ENCODE peak calls at places on chromosomes 6 and 20, in four cellular contexts. W, R, Z and P are unnamed samples. For H3K27me3 and H3K36me3, the result is how much of the 10 kb centered on the place peaks cover.

GRCh38 chr6:143514996-143515760 is 3.7 kb upstream of the FUCA2 start:
- DNase-seq in R (peak), Z (peak), W (no peak), P (peak)

GRCh38 chr20:46739441-46740213 is 30.2 kb downstream of the SLC2A10 start:
- DNase-seq in Z (no peak), W (no peak), R (no peak), P (no peak)

GRCh38 chr6:51450958-51451357 is 632.3 kb downstream of the TFAP2B start:
- DNase-seq in R (no peak), Z (no peak), W (no peak), P (no peak)

GRCh38 chr20:14284443-14284842 is 53.0 kb downstream of the FLRT3 start:
- DNase-seq in R (no peak), W (no peak), Z (no peak), P (no peak)

GRCh38 chr6:85678000-85678601 is 35.4 kb upstream of the SYNCRIP start:
- DNase-seq in Z (no peak), W (no peak), R (no peak), P (no peak)

GRCh38 chr6:118812972-118813371 is 81.0 kb upstream of the ASF1A start:
- DNase-seq in R (no peak), W (no peak), Z (no peak), P (no peak)

GRCh38 chr20:24752612-24753011 is 196.5 kb upstream of the CST7 start:
- DNase-seq in Z (no peak), R (no peak), W (no peak), P (no peak)

GRCh38 chr6:27297857-27298730 is 14.0 kb downstream of the POM121L2 start:
- DNase-seq in W (no peak), R (no peak), Z (no peak), P (peak)

GRCh38 chr6:138129190-138129589 is 22.0 kb upstream of the PERP start:
- DNase-seq in R (no peak), W (no peak), Z (no peak), P (peak)

GRCh38 chr20:53599378-53599777 is 5.7 kb upstream of the ZNF217 start:
- DNase-seq in W (no peak), Z (peak), R (no peak), P (no peak)

GRCh38 chr6:42777126-42777822 is 4.6 kb upstream of the BICRAL start:
- DNase-seq in R (no peak), Z (no peak), W (no peak), P (no peak)

GRCh38 chr6:148462203-148462602 is 119.6 kb downstream of the SASH1 start:
- DNase-seq in Z (no peak), W (no peak), R (no peak), P (no peak)

GRCh38 chr6:1626481-1626880 is 16.8 kb downstream of the FOXC1 start:
- DNase-seq in Z (no peak), W (no peak), R (no peak), P (no peak)

GRCh38 chr6:121857551-121857950 is 422.1 kb downstream of the GJA1 start:
- DNase-seq in Z (no peak), W (no peak), R (no peak), P (no peak)

GRCh38 chr6:149190228-149190831 is 127.2 kb upstream of the TAB2 start:
- DNase-seq in Z (no peak), W (no peak), R (peak), P (no peak)

GRCh38 chr20:58475466-58475865 is 39.7 kb downstream of the APCDD1L start:
- DNase-seq in W (peak), Z (no peak), R (no peak), P (no peak)

GRCh38 chr20:47665221-47665991 is 119.9 kb downstream of the SULF2 start:
- DNase-seq in R (no peak), W (no peak), Z (no peak), P (no peak)

GRCh38 chr6:51398064-51398740 is 579.5 kb downstream of the TFAP2B start:
- DNase-seq in W (no peak), Z (no peak), R (no peak), P (no peak)

GRCh38 chr20:25251019-25251418 is 3.1 kb downstream of the PYGB start:
- DNase-seq in W (peak), Z (no peak), R (no peak), P (no peak)

GRCh38 chr6:99458319-99458718 is 33.2 kb upstream of the PNISR start:
- DNase-seq in Z (no peak), W (no peak), R (no peak), P (no peak)

GRCh38 chr6:14068133-14068532 is 49.4 kb upstream of the CD83 start:
- DNase-seq in R (no peak), W (no peak), Z (no peak), P (peak)

GRCh38 chr6:75183099-75183541 is 22.7 kb downstream of the COL12A1 start:
- DNase-seq in Z (no peak), W (no peak), R (no peak), P (no peak)

GRCh38 chr6:116218172-116218633 is 35.7 kb downstream of the TSPYL4 start:
- DNase-seq in Z (no peak), W (no peak), R (no peak), P (no peak)

GRCh38 chr6:5126214-5126613 is 41.1 kb downstream of the PPP1R3G start:
- DNase-seq in R (no peak), W (no peak), Z (no peak), P (no peak)

GRCh38 chr20:59999502-59999901 is 41.3 kb downstream of the CDH26 start:
- DNase-seq in R (no peak), Z (no peak), W (no peak), P (no peak)

GRCh38 chr20:47925603-47926002 is 140.3 kb upstream of the SULF2 start:
- DNase-seq in Z (no peak), W (no peak), R (no peak), P (no peak)

GRCh38 chr6:146543211-146543939 is at the start of gene RAB32:
- DNase-seq in W (peak), Z (peak), R (peak), P (peak)

GRCh38 chr20:36153754-36154695 is 515 bp upstream of the EPB41L1 start:
- DNase-seq in R (peak), Z (peak), W (peak), P (peak)

GRCh38 chr6:25331085-25331685 is 52.0 kb downstream of the CARMIL1 start:
- DNase-seq in W (no peak), R (peak), Z (no peak), P (peak)

GRCh38 chr20:56926501-56926900 is 297.4 kb downstream of the TFAP2C start:
- DNase-seq in Z (no peak), R (no peak), W (no peak), P (no peak)
- H3K27me3 ChIP-seq in Z (under half), R (half or more), W (half or more), P (under half)

DNA sequence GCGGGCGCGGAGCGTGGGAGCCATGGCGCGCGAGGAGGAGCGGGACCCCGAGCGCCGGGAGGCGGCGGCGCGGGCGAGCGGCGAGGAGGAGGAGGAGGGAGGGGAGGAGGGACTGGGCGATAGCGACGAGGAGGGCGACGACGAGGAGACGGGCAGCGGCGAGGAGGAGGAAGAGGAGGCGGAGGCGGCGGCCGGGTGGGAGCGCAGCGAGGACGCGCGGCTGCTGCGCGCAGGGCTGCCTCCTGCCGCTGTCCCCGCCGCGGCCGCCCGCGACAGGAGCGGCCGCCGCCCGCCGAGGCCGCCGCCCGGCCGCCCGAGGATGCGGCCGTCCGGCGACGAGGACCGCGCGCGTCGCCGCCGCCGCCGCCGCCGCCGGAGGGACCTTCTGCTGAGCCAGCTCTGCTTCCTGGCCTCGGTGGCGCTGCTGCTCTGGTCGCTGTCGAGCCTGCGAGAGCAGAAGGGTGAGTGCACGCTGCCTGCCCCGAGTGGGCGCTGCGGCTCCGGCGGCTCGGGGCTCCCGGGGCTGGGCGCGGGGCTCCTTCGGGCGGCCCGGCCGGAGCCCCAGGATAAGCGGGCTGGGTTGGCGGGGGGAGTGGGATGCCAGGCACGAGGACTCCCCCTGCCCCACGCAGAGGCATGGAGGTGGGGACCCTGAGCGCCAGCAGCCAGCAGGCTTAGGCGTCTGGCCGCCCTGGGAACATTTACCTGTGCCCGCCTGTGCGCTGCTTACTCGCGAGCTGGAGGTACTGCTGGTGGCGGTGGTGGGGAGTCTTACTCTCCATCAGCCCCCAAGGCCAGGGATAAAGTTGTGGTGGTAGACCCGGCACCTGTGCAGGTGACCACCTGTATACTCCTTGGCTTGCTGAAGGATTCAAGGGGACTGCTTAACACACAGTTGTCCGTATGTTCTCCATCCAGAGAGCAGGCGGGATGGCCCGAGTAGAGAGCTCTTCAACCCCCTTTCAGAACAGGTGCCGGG is at the start of gene SLC24A3:
- DNase-seq in W (peak), R (peak), Z (peak), P (no peak)
- H3K4me3 ChIP-seq in W (peak), R (no peak), Z (peak), P (no peak)

GRCh38 chr6:112224088-112224487 is 30.3 kb downstream of the LAMA4 start:
- DNase-seq in R (no peak), W (no peak), Z (no peak), P (no peak)

GRCh38 chr6:112223070-112223861 is 31.1 kb downstream of the LAMA4 start:
- DNase-seq in R (no peak), Z (no peak), W (no peak), P (peak)

GRCh38 chr6:112227992-112228391 is 26.4 kb downstream of the LAMA4 start:
- DNase-seq in W (no peak), Z (no peak), R (no peak), P (no peak)

GRCh38 chr6:112227411-112227810 is 27.0 kb downstream of the LAMA4 start:
- DNase-seq in Z (no peak), W (no peak), R (no peak), P (no peak)

GRCh38 chr6:112225691-112226090 is 28.7 kb downstream of the LAMA4 start:
- DNase-seq in Z (no peak), W (no peak), R (no peak), P (no peak)
- H3K36me3 ChIP-seq in Z (under half), W (under half), R (under half), P (under half)

DNA sequence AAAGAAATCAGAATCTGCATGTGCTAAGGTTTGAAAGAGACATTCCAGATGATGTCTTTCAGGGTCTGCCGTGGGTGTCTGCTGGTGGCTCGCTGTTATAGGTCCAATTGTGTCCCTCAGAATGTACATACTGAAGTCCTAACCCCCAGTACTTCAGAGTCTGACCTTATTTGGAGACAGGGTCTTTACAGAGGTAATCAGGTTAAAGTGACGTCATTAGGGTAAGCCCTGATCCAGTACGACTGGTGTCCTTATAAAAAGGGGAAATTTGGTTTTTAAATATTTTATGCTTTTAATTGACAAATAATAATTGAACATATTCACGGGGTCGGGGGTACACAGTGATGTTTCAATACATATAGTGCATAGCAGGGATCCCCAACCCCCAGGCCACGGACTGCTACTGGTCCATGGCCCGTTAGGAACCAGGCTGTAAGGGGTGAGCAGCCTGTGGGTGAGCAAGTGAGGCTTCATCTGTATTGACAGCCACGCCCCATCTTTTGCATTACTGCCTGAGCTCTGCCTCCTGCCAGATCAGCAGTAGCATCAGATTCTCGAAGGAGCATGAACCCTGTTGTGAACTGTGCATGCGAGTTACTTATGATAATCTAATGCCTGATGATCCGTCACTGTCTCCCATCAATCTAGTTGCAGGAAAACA is 33.2 kb upstream of the SLC22A23 start:
- DNase-seq in R (no peak), W (no peak), Z (no peak), P (no peak)
- H3K27me3 ChIP-seq in R (under half), W (under half), Z (under half), P (under half)

DNA sequence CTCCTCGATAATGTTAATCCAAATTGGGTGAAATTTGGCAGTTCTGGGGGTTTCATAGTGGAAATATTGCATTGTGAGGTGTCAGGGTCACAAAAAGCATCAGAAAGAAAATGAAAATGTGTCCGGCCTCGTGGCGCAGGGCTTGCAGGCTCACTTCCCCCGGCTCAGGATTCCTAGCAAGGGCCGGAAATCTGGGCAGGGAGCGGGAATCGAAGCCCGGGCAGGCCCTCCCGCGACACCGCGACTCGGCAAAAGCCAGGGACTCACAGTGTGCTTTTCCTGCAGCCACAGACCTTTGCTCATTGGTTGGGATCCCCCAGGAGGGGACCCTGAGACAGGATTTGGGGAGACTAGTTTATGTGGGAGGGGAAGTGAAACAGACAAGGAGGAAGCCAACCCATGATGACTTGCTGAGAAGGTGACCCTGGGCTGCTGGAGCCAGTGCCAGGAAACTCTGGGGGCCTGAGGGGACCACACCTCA is 847 bp upstream of the CD93 start:
- DNase-seq in W (no peak), Z (no peak), R (peak), P (no peak)
- H3K4me3 ChIP-seq in W (no peak), Z (no peak), R (no peak), P (no peak)

DNA sequence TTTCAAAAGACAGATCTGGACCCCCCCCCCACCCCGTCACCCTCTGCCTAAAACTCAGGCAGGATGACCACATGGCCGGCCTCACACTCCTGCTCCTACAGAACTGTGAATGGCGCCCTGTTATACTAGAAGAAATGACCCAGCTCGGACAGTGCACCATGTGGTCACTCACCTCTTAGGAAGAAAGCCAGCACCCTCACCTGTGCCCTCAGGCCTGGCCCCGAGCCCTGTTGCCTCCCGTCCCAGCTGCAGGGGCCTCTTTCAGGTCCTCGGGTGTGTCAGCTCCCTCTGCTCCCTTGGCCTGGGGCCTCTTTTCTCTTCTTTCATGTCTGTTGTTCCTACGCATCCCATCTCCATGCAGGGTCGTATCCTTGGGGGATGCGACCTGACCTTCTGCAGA is 23.7 kb downstream of the OSBPL2 start:
- DNase-seq in Z (no peak), W (no peak), R (no peak), P (no peak)
- H3K36me3 ChIP-seq in Z (under half), W (half or more), R (under half), P (half or more)

GRCh38 chr20:50146732-50147662 is 6.5 kb downstream of the PEDS1 start:
- DNase-seq in R (no peak), W (peak), Z (no peak), P (no peak)
- H3K27me3 ChIP-seq in R (under half), W (under half), Z (under half), P (under half)

DNA sequence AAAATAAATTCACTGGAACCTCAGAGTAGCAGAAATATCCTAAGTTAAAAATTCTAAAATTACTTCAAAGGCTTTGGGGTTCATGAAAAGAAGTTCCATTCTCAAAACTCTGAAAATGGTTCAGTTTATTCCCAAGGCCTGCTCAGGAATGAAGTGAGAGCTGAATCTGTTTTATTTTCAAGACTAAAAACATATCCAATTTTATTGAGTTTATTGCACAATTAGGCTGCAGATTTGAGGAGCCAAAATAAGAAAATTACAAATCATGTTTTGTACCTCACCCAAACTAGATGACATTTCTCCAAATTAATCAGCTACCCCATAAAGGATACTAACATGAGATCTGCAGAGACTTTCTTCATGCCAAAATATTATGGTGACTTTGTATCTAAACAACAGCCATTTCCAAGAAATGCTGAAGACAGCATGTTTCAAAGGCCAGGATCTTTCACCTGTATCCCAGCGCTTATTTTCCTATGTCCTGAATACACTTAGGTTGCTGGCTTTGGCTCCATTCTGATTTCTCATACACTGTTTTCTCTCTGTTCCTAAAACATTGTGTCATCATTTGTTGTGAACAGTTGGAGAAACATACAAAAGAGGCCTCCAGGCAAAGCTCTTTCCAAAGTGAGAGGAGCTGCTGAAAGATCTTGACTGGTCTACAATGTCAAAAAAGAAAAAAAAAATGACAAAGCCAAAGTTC is 85.7 kb upstream of the F13A1 start:
- DNase-seq in Z (no peak), R (no peak), W (no peak), P (no peak)
- H3K4me3 ChIP-seq in Z (no peak), R (no peak), W (no peak), P (no peak)